ENCODE peak calls at places on chromosome 18, in nine cellular contexts. L is HepG2, P is neural progenitor cell, O is mammary epithelial cell, F is PC-9, I is K562, G is IMR-90, Y is fibroblast of lung, K is OCI-LY7. W is an unnamed sample.
A peak's percentile ranks its signal among the peaks of the same experiment; 100 is the strongest.

GRCh38 chr18:24214913-24215312 is 76.1 kb downstream of the CABYR start:
- DNase-seq in L (no peak), P (no peak), O (peak; percentile 20), F (no peak), I (no peak), G (no peak), Y (no peak), K (no peak), W (no peak)

GRCh38 chr18:55328301-55328700 is 259.7 kb downstream of the TCF4 start:
- DNase-seq in L (no peak), P (no peak), O (no peak), F (no peak), I (no peak), G (peak; percentile 78), Y (peak; percentile 41), K (no peak), W (peak; percentile 56)

GRCh38 chr18:63336366-63337099 is 17.0 kb upstream of the BCL2 start:
- DNase-seq in L (peak; percentile 79), P (no peak), O (peak; percentile 90), F (peak; percentile 8), I (no peak), G (peak; percentile 96), Y (peak; percentile 96), K (no peak), W (peak; percentile 92)

GRCh38 chr18:63159590-63159989 is 160.0 kb downstream of the BCL2 start:
- DNase-seq in L (no peak), P (no peak), O (no peak), F (no peak), I (no peak), G (no peak), Y (no peak), K (no peak), W (no peak)

GRCh38 chr18:49561377-49562193 is at the start of gene LIPG:
- DNase-seq in L (peak; percentile 34), P (peak; percentile 93), O (peak; percentile 97), F (peak; percentile 69), I (peak; percentile 78), G (peak; percentile 50), Y (peak; percentile 77), K (no peak), W (peak; percentile 74)

GRCh38 chr18:27661320-27662049 is 476.4 kb upstream of the CHST9 start:
- DNase-seq in L (no peak), P (peak; percentile 90), O (no peak), F (no peak), I (no peak), G (no peak), Y (no peak), K (no peak), W (no peak)

GRCh38 chr18:63683152-63683551 is 19.6 kb upstream of the SERPINB11 start:
- DNase-seq in L (no peak), P (peak; percentile 58), O (peak; percentile 97), F (peak; percentile 64), I (no peak), G (peak; percentile 96), Y (peak; percentile 90), K (no peak), W (peak; percentile 97)

GRCh38 chr18:8439091-8439490 is 170.1 kb upstream of the RAB12 start:
- DNase-seq in L (no peak), P (no peak), O (no peak), F (peak; percentile 25), I (no peak), G (no peak), Y (no peak), K (no peak), W (peak; percentile 4)

GRCh38 chr18:62877448-62878221 is 162.3 kb downstream of the PHLPP1 start:
- DNase-seq in L (peak; percentile 30), P (peak; percentile 81), O (no peak), F (no peak), I (no peak), G (peak; percentile 65), Y (peak; percentile 58), K (no peak), W (peak; percentile 44)

GRCh38 chr18:48541026-48541746 is 2.4 kb downstream of the CTIF start:
- DNase-seq in L (no peak), P (peak; percentile 90), O (peak; percentile 80), F (peak; percentile 47), I (peak; percentile 27), G (peak; percentile 75), Y (peak; percentile 78), K (no peak), W (peak; percentile 94)

GRCh38 chr18:55588876-55589595 is 1.0 kb upstream of the TCF4 start:
- DNase-seq in L (no peak), P (no peak), O (peak; percentile 10), F (no peak), I (no peak), G (peak; percentile 19), Y (peak; percentile 68), K (peak; percentile 30), W (peak; percentile 31)

GRCh38 chr18:48548921-48549320 is 10.1 kb downstream of the CTIF start:
- DNase-seq in L (no peak), P (no peak), O (no peak), F (no peak), I (no peak), G (no peak), Y (no peak), K (no peak), W (no peak)

GRCh38 chr18:39591647-39592046 is 2026.0 kb upstream of the CELF4 start:
- DNase-seq in L (no peak), P (peak; percentile 27), O (no peak), F (no peak), I (no peak), G (no peak), Y (no peak), K (no peak), W (no peak)

GRCh38 chr18:60469396-60469795 is 96.8 kb upstream of the MC4R start:
- DNase-seq in L (no peak), P (no peak), O (no peak), F (no peak), I (no peak), G (no peak), Y (peak; percentile 22), K (no peak), W (peak; percentile 9)
- H2AFZ ChIP-seq in L (no peak overlapping the region), P (peak overlapping the region; percentile 79), O (no peak overlapping the region), F (peak overlapping the region; percentile 75), I (no peak overlapping the region), G (no peak overlapping the region), Y (no peak overlapping the region), K (no peak overlapping the region), W (peak overlapping the region; percentile 85)

GRCh38 chr18:59818769-59819168 is 81.0 kb upstream of the PMAIP1 start:
- DNase-seq in L (no peak), P (no peak), O (no peak), F (no peak), I (no peak), G (no peak), Y (no peak), K (no peak), W (no peak)

GRCh38 chr18:59821983-59822382 is 77.8 kb upstream of the PMAIP1 start:
- DNase-seq in L (no peak), P (no peak), O (no peak), F (no peak), I (no peak), G (peak; percentile 49), Y (peak; percentile 45), K (no peak), W (peak; percentile 80)

GRCh38 chr18:59820663-59821062 is 79.1 kb upstream of the PMAIP1 start:
- DNase-seq in L (no peak), P (no peak), O (no peak), F (no peak), I (no peak), G (peak; percentile 34), Y (peak; percentile 36), K (no peak), W (peak; percentile 82)

GRCh38 chr18:59822612-59823275 is 77.1 kb upstream of the PMAIP1 start:
- DNase-seq in L (no peak), P (no peak), O (no peak), F (no peak), I (no peak), G (no peak), Y (no peak), K (no peak), W (peak; percentile 57)

DNA sequence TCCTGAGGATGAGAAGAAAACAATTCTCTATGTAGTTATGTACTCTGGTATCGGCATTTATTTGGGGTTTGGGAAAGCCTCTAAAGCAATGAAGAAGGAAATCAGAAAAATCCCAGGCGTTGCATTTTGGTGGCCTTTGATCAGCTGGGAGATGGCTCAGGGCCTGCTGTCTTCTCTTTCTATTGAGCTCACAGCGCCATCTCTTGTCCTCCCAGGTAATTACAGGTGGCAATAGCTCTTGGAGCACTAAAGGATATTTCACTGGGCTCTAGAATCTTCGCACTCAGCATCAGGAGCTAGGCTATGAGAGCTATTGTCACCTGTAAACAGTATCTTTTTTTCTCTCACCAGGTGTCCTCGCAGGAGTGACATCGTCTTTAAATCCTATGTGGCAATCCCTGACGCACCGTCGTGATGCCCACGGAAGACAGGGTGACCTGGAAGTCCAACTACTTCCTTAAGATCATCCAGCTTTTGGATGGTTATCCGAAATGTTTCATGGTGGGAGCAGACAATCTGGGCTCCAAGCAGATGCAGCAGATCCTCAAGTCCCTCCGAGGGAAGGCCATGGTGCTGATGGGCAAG is 76.1 kb upstream of the PMAIP1 start:
- DNase-seq in L (peak; percentile 60), P (peak; percentile 89), O (peak; percentile 62), F (peak; percentile 59), I (peak; percentile 36), G (peak; percentile 80), Y (peak; percentile 88), K (peak; percentile 33), W (peak; percentile 85)
- H3K4me2 ChIP-seq in L (no peak overlapping the region), P (no peak overlapping the region), O (no peak overlapping the region), F (no peak overlapping the region), I (no peak overlapping the region), G (no peak overlapping the region), Y (no peak overlapping the region), K (no peak overlapping the region), W (peak overlapping the region; percentile 42)

DNA sequence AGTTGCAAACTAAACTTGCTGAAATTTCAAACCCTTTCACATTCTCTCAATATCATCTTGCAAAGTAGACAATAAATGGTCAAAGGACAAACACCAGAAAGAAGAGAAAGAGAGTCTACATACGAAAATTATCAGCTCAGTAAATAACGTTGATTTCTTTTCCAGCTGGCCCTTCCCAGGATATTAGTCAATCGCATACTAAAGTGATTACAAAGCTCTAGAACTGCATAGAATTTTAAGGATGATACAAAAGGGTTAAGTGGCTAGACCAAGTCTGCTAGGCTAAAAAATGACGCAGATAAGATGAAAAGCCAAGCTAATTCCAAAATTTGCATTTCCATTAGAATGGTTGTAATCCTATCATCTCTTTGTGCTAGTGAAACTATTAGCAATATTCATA is 405.7 kb downstream of the FBXO15 start:
- DNase-seq in L (no peak), P (no peak), O (no peak), F (no peak), I (no peak), G (peak; percentile 68), Y (peak; percentile 64), K (no peak), W (peak; percentile 44)
- H2AFZ ChIP-seq in L (no peak overlapping the region), P (no peak overlapping the region), O (no peak overlapping the region), F (no peak overlapping the region), I (no peak overlapping the region), G (no peak overlapping the region), Y (no peak overlapping the region), K (no peak overlapping the region), W (peak overlapping the region; percentile 3)

DNA sequence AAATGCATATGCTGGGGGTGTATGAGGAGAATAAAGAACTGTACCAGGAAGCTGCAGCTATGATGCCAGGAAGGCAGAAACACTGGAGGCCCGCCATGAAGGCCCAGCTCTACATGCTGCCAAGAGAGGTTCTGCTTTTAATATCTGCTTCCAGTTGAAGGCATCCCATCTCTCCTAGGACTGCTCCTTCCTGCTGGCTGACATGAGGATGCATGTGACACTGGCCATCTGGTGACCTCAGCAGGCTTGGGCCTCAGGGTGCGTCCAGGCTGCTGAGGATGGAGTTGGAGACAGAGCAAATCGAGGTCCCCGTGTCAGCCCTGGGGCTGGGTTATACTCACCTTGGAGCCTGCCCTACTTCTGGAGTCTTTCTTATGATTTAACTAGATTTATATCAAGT is 49.0 kb downstream of the PSMG2 start:
- DNase-seq in L (no peak), P (no peak), O (no peak), F (no peak), I (no peak), G (no peak), Y (no peak), K (no peak), W (no peak)
- H3K4me2 ChIP-seq in L (no peak overlapping the region), P (no peak overlapping the region), O (no peak overlapping the region), F (no peak overlapping the region), I (no peak overlapping the region), G (no peak overlapping the region), Y (no peak overlapping the region), K (no peak overlapping the region), W (no peak overlapping the region)

W was measured in GM23248.